ENCODE peak calls at places on chromosomes 5 and 9, in four cellular contexts. One of them, this sample, is unnamed.
A peak's percentile ranks its signal among the peaks of the same experiment; 100 is the strongest.

GRCh38 chr5:145499483-145499882 is 335.7 kb downstream of the PRELID2 start:
- DNase-seq in effector memory CD4-positive, alpha-beta T cell: no peak
- DNase-seq in uterus: no peak
- DNase-seq in A549: no peak
- DNase-seq in this sample: no peak

GRCh38 chr9:16869961-16870605 is 387 bp downstream of the BNC2 start:
- DNase-seq in uterus: peak; percentile 32
- DNase-seq in effector memory CD4-positive, alpha-beta T cell: no peak
- DNase-seq in A549: peak; percentile 38
- DNase-seq in this sample: no peak

GRCh38 chr9:94952553-94953373 is 226.3 kb downstream of the AOPEP start:
- DNase-seq in effector memory CD4-positive, alpha-beta T cell: no peak
- DNase-seq in A549: no peak
- DNase-seq in uterus: peak; percentile 61
- DNase-seq in this sample: no peak

GRCh38 chr5:180807654-180808414 is 5.2 kb upstream of the MGAT1 start:
- DNase-seq in effector memory CD4-positive, alpha-beta T cell: no peak
- DNase-seq in uterus: no peak
- DNase-seq in A549: no peak
- DNase-seq in this sample: no peak

GRCh38 chr5:75856056-75856455 is 138.8 kb upstream of the POC5 start:
- DNase-seq in A549: no peak
- DNase-seq in uterus: no peak
- DNase-seq in effector memory CD4-positive, alpha-beta T cell: no peak
- DNase-seq in this sample: no peak

GRCh38 chr9:131382850-131383729 is 10.8 kb upstream of the PRRC2B start:
- DNase-seq in effector memory CD4-positive, alpha-beta T cell: no peak
- DNase-seq in A549: peak; percentile 69
- DNase-seq in uterus: peak; percentile 68
- DNase-seq in this sample: no peak

GRCh38 chr5:73448451-73449136 is at the start of gene FOXD1:
- DNase-seq in uterus: peak; percentile 54
- DNase-seq in A549: peak; percentile 77
- DNase-seq in effector memory CD4-positive, alpha-beta T cell: no peak
- DNase-seq in this sample: peak; percentile 52

GRCh38 chr5:32400394-32400793 is 44.1 kb downstream of the ZFR start:
- DNase-seq in uterus: no peak
- DNase-seq in effector memory CD4-positive, alpha-beta T cell: no peak
- DNase-seq in A549: no peak
- DNase-seq in this sample: no peak

GRCh38 chr5:5422819-5423515 is 490 bp downstream of the ICE1 start:
- DNase-seq in effector memory CD4-positive, alpha-beta T cell: no peak
- DNase-seq in A549: no peak
- DNase-seq in uterus: no peak
- DNase-seq in this sample: no peak

GRCh38 chr9:71042448-71042847 is 79.0 kb downstream of the TRPM3 start:
- DNase-seq in A549: no peak
- DNase-seq in uterus: no peak
- DNase-seq in effector memory CD4-positive, alpha-beta T cell: no peak
- DNase-seq in this sample: no peak

GRCh38 chr5:3393122-3393963 is 202.3 kb upstream of the IRX1 start:
- DNase-seq in effector memory CD4-positive, alpha-beta T cell: no peak
- DNase-seq in uterus: no peak
- DNase-seq in A549: no peak
- DNase-seq in this sample: no peak

GRCh38 chr9:27292646-27293045 is 4.3 kb downstream of the EQTN start:
- DNase-seq in uterus: peak; percentile 66
- DNase-seq in A549: no peak
- DNase-seq in effector memory CD4-positive, alpha-beta T cell: no peak
- DNase-seq in this sample: no peak

GRCh38 chr5:118553662-118554061 is 434.7 kb downstream of the DTWD2 start:
- DNase-seq in A549: no peak
- DNase-seq in effector memory CD4-positive, alpha-beta T cell: no peak
- DNase-seq in uterus: no peak
- DNase-seq in this sample: no peak

GRCh38 chr5:87282254-87282653 is 14.6 kb downstream of the RASA1 start:
- DNase-seq in A549: no peak
- DNase-seq in uterus: no peak
- DNase-seq in effector memory CD4-positive, alpha-beta T cell: no peak
- DNase-seq in this sample: peak; percentile 57

GRCh38 chr9:132142883-132143282 is 19.0 kb upstream of the NTNG2 start:
- DNase-seq in effector memory CD4-positive, alpha-beta T cell: no peak
- DNase-seq in A549: no peak
- DNase-seq in uterus: no peak
- DNase-seq in this sample: no peak

GRCh38 chr5:102664946-102665345 is 90.2 kb upstream of the PAM start:
- DNase-seq in uterus: no peak
- DNase-seq in effector memory CD4-positive, alpha-beta T cell: no peak
- DNase-seq in A549: no peak
- DNase-seq in this sample: no peak

GRCh38 chr5:162299793-162300192 is 232.2 kb downstream of the GABRG2 start:
- DNase-seq in uterus: no peak
- DNase-seq in effector memory CD4-positive, alpha-beta T cell: no peak
- DNase-seq in A549: no peak
- DNase-seq in this sample: no peak

GRCh38 chr5:180470966-180471582 is 23.1 kb upstream of the CNOT6 start:
- DNase-seq in A549: peak; percentile 70
- DNase-seq in uterus: peak; percentile 56
- DNase-seq in effector memory CD4-positive, alpha-beta T cell: peak; percentile 29
- DNase-seq in this sample: peak; percentile 52

GRCh38 chr5:65721775-65722574 is at the start of the genes NLN and SGTB:
- DNase-seq in uterus: peak; percentile 76
- DNase-seq in A549: peak; percentile 74
- DNase-seq in effector memory CD4-positive, alpha-beta T cell: peak; percentile 78
- DNase-seq in this sample: peak; percentile 29

GRCh38 chr9:126805546-126806262 is 864 bp downstream of the ZBTB43 start:
- DNase-seq in effector memory CD4-positive, alpha-beta T cell: peak; percentile 74
- DNase-seq in A549: no peak
- DNase-seq in uterus: no peak
- DNase-seq in this sample: no peak

GRCh38 chr5:14902826-14903560 is 31.4 kb upstream of the ANKH start:
- DNase-seq in effector memory CD4-positive, alpha-beta T cell: no peak
- DNase-seq in A549: no peak
- DNase-seq in uterus: no peak
- DNase-seq in this sample: no peak

GRCh38 chr5:180070726-180071417 is 687 bp downstream of the RNF130 start:
- DNase-seq in A549: peak; percentile 33
- DNase-seq in effector memory CD4-positive, alpha-beta T cell: no peak
- DNase-seq in uterus: peak; percentile 30
- DNase-seq in this sample: no peak

GRCh38 chr9:23789529-23790254 is 36.3 kb downstream of the ELAVL2 start:
- DNase-seq in effector memory CD4-positive, alpha-beta T cell: no peak
- DNase-seq in A549: no peak
- DNase-seq in uterus: no peak
- DNase-seq in this sample: no peak

GRCh38 chr5:151950681-151951080 is 26.0 kb upstream of the GLRA1 start:
- DNase-seq in uterus: no peak
- DNase-seq in effector memory CD4-positive, alpha-beta T cell: no peak
- DNase-seq in A549: no peak
- DNase-seq in this sample: no peak

GRCh38 chr5:35324679-35325078 is 94.4 kb upstream of the PRLR start:
- DNase-seq in A549: no peak
- DNase-seq in effector memory CD4-positive, alpha-beta T cell: no peak
- DNase-seq in uterus: no peak
- DNase-seq in this sample: no peak

GRCh38 chr5:80904533-80905187 is 55.5 kb upstream of the RASGRF2 start:
- DNase-seq in A549: no peak
- DNase-seq in effector memory CD4-positive, alpha-beta T cell: no peak
- DNase-seq in uterus: no peak
- DNase-seq in this sample: no peak

GRCh38 chr9:132881826-132882225 is 3.1 kb downstream of the SPACA9 start:
- DNase-seq in uterus: no peak
- DNase-seq in A549: no peak
- DNase-seq in effector memory CD4-positive, alpha-beta T cell: no peak
- DNase-seq in this sample: no peak

DNA sequence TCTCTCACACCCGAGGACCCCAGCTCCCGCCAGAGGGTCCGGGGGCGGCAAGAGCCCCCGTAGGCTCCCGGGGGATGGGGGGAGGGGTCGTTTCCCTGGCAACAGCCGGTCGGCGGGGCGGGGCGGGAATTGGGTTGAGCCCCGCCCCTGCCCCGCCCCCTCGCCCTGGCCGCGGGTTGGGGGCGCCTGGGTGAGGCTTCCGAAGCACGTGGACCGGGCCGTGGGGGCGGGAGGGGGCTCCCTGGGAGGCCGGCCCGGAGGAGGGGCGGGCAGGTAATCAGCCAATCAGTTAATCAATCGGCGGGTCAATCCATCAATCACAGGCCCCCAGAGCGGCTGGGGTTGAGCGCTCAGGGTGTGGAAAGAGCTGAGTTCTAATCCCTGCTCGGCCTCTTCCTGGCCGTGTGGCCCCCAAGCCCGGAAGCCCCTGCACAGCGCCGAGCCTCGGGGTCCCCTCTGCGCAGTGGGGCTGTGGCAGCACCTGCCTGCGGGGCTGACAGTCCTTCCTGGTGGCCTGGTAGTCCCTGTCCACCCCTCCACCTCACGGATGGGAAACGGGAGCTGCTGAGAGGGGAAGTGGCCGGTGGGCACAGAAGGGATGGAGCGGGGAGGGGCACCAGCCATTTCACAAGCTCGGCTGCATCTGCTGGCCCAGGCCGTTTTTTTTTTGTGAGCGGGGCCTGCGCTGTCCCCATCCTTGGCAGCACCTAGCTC is 174.3 kb upstream of the IER5L start:
- DNase-seq in effector memory CD4-positive, alpha-beta T cell: no peak
- DNase-seq in uterus: peak; percentile 63
- DNase-seq in A549: no peak
- DNase-seq in this sample: no peak
- H3K4me3 ChIP-seq in effector memory CD4-positive, alpha-beta T cell: peak overlapping the region; percentile 22
- H3K4me3 ChIP-seq in uterus: peak overlapping the region; percentile 47
- H3K4me3 ChIP-seq in A549: peak overlapping the region; percentile 60
- H3K4me3 ChIP-seq in this sample: no peak overlapping the region

GRCh38 chr5:116574682-116575634 is at the start of gene SEMA6A:
- DNase-seq in uterus: peak; percentile 85
- DNase-seq in effector memory CD4-positive, alpha-beta T cell: no peak
- DNase-seq in A549: peak; percentile 55
- DNase-seq in this sample: no peak

GRCh38 chr5:116572375-116573278 is 2.0 kb downstream of the SEMA6A start:
- DNase-seq in effector memory CD4-positive, alpha-beta T cell: no peak
- DNase-seq in uterus: peak; percentile 34
- DNase-seq in A549: peak; percentile 8
- DNase-seq in this sample: no peak

GRCh38 chr5:116573279-116573616 is 1.4 kb downstream of the SEMA6A start:
- DNase-seq in uterus: no peak
- DNase-seq in A549: peak; percentile 9
- DNase-seq in effector memory CD4-positive, alpha-beta T cell: no peak
- DNase-seq in this sample: no peak

GRCh38 chr5:116575635-116576042 is 1.0 kb upstream of the SEMA6A start:
- DNase-seq in uterus: no peak
- DNase-seq in effector memory CD4-positive, alpha-beta T cell: no peak
- DNase-seq in A549: no peak
- DNase-seq in this sample: no peak

DNA sequence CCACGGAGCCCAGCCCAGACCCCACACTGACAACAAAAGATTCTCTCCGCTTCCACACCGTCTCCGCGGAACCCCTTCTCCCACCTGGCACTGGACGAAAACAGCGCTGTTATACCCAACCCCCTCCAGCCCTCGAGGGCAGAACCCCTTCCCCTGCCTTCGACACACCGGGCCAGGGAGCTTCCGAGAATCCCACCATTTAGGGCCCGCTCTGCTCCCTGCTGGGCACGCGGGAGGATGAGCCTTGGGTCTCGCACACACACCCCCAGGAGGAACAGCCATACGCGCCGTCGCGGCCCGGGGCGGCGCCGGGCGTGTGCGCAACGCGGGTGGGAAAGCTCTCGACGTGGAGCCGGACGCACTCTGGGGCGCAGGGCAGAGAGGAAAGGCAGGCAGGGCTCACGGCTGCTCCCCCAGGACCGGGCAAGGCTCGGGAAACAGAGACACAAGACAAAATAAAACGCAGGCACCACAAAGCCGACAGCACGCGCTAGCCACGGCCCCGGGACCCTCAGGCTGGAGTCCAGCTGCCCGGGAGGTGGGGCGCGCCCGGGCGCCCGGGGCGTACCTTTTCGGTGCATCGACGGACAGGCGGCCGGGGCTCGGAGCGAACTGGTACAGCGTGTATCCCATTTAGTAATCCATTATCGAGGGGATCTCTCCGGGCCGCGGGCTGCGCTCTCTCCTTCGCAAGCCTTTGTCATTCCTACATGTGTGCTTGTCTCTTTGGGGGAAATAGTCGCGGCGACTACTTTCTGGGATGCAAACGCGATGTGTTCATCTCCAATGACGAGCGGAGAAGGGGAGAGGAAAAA is 799 bp downstream of the SEMA6A start:
- DNase-seq in uterus: no peak
- DNase-seq in effector memory CD4-positive, alpha-beta T cell: no peak
- DNase-seq in A549: peak; percentile 8
- DNase-seq in this sample: no peak
- H3K4me3 ChIP-seq in uterus: peak overlapping the region; percentile 54
- H3K4me3 ChIP-seq in effector memory CD4-positive, alpha-beta T cell: no peak overlapping the region
- H3K4me3 ChIP-seq in A549: peak overlapping the region; percentile 52
- H3K4me3 ChIP-seq in this sample: no peak overlapping the region

GRCh38 chr9:113522858-113523257 is 59.3 kb downstream of the RGS3 start:
- DNase-seq in uterus: no peak
- DNase-seq in A549: no peak
- DNase-seq in effector memory CD4-positive, alpha-beta T cell: no peak
- DNase-seq in this sample: no peak

GRCh38 chr9:113519401-113520108 is 56.0 kb downstream of the RGS3 start:
- DNase-seq in effector memory CD4-positive, alpha-beta T cell: no peak
- DNase-seq in uterus: no peak
- DNase-seq in A549: peak; percentile 73
- DNase-seq in this sample: no peak

GRCh38 chr9:113521693-113522260 is 58.2 kb downstream of the RGS3 start:
- DNase-seq in effector memory CD4-positive, alpha-beta T cell: no peak
- DNase-seq in A549: no peak
- DNase-seq in uterus: no peak
- DNase-seq in this sample: no peak

GRCh38 chr9:113522419-113522818 is 58.9 kb downstream of the RGS3 start:
- DNase-seq in uterus: no peak
- DNase-seq in effector memory CD4-positive, alpha-beta T cell: no peak
- DNase-seq in A549: no peak
- DNase-seq in this sample: no peak

GRCh38 chr9:113520109-113520642 is 56.6 kb downstream of the RGS3 start:
- DNase-seq in A549: peak; percentile 73
- DNase-seq in effector memory CD4-positive, alpha-beta T cell: peak; percentile 72
- DNase-seq in uterus: no peak
- DNase-seq in this sample: no peak
- H3K4me3 ChIP-seq in A549: peak overlapping the region; percentile 7
- H3K4me3 ChIP-seq in effector memory CD4-positive, alpha-beta T cell: peak overlapping the region; percentile 19
- H3K4me3 ChIP-seq in uterus: no peak overlapping the region
- H3K4me3 ChIP-seq in this sample: no peak overlapping the region

DNA sequence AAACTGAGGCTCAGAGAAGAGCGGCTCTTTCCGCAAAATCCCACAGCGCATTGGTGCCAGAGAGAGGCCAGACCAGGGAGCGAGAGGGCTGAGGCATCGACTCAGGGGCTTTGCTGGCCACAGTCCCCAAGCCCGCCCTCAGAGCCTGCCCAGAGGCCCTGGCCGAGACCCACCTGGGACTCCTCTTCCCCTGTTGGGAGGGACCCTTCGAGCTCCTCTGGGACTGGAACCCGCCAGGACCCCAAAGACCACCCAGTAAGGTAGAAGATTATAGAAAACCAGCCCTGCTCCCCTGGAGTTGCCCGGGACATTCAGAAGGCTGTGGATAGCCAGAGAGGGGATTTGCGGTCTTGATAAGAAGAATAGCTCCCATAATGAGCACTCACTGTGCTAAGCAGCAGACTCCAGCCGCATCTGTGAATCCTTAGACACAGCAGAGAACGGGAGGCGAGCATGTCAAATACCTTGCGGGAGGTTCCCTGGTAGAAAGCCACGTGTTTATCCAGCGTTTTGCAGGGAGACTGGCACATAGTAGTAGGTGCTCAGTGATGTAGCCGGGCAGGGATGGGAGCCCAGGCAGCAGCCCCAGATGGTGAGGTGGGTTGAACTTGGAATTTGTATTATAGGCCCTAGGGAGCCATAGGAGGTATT is 651 bp upstream of the AK1 start:
- DNase-seq in uterus: no peak
- DNase-seq in effector memory CD4-positive, alpha-beta T cell: no peak
- DNase-seq in A549: no peak
- DNase-seq in this sample: no peak
- H3K4me3 ChIP-seq in uterus: peak overlapping the region; percentile 62
- H3K4me3 ChIP-seq in effector memory CD4-positive, alpha-beta T cell: no peak overlapping the region
- H3K4me3 ChIP-seq in A549: peak overlapping the region; percentile 76
- H3K4me3 ChIP-seq in this sample: no peak overlapping the region